ENCODE peak calls at places on chromosomes 5 and 9, in six cellular contexts. One of them, this sample, is unnamed.

GRCh38 chr5:127056896-127057295 is 16.4 kb downstream of the C5orf63 start:
- DNase-seq in HepG2: no peak
- DNase-seq in neuronal stem cell: no peak
- DNase-seq in right lobe of liver: no peak
- DNase-seq in CD8-positive, alpha-beta T cell: no peak
- DNase-seq in right atrium auricular region: no peak
- DNase-seq in this sample: no peak

GRCh38 chr5:140239461-140239860 is 63.4 kb downstream of the PFDN1 start:
- DNase-seq in right atrium auricular region: no peak
- DNase-seq in HepG2: no peak
- DNase-seq in neuronal stem cell: no peak
- DNase-seq in CD8-positive, alpha-beta T cell: no peak
- DNase-seq in right lobe of liver: no peak
- DNase-seq in this sample: no peak

GRCh38 chr9:130658893-130659698 is 5.3 kb upstream of the PRDM12 start:
- DNase-seq in right atrium auricular region: no peak
- DNase-seq in right lobe of liver: no peak
- DNase-seq in HepG2: no peak
- DNase-seq in CD8-positive, alpha-beta T cell: no peak
- DNase-seq in neuronal stem cell: no peak
- DNase-seq in this sample: no peak

GRCh38 chr5:6162175-6162574 is 216.2 kb downstream of the MED10 start:
- DNase-seq in right atrium auricular region: no peak
- DNase-seq in HepG2: peak
- DNase-seq in CD8-positive, alpha-beta T cell: no peak
- DNase-seq in right lobe of liver: no peak
- DNase-seq in neuronal stem cell: no peak
- DNase-seq in this sample: no peak

GRCh38 chr9:136773386-136774044 is 9.2 kb upstream of the LCN15 start:
- DNase-seq in CD8-positive, alpha-beta T cell: no peak
- DNase-seq in right atrium auricular region: no peak
- DNase-seq in neuronal stem cell: no peak
- DNase-seq in right lobe of liver: no peak
- DNase-seq in HepG2: peak
- DNase-seq in this sample: peak

GRCh38 chr5:150763023-150763793 is 4.4 kb upstream of the DCTN4 start:
- DNase-seq in right lobe of liver: peak
- DNase-seq in HepG2: peak
- DNase-seq in neuronal stem cell: no peak
- DNase-seq in right atrium auricular region: peak
- DNase-seq in CD8-positive, alpha-beta T cell: no peak
- DNase-seq in this sample: no peak

GRCh38 chr9:79357620-79358019 is 214.1 kb upstream of the TLE4 start:
- DNase-seq in right atrium auricular region: no peak
- DNase-seq in neuronal stem cell: no peak
- DNase-seq in HepG2: no peak
- DNase-seq in CD8-positive, alpha-beta T cell: no peak
- DNase-seq in right lobe of liver: no peak
- DNase-seq in this sample: no peak

GRCh38 chr9:22005083-22005699 is 3.9 kb downstream of the CDKN2B start:
- DNase-seq in right atrium auricular region: no peak
- DNase-seq in neuronal stem cell: no peak
- DNase-seq in CD8-positive, alpha-beta T cell: no peak
- DNase-seq in HepG2: no peak
- DNase-seq in right lobe of liver: no peak
- DNase-seq in this sample: no peak

GRCh38 chr9:108662090-108662875 is 193.5 kb downstream of the ACTL7B start:
- DNase-seq in right atrium auricular region: no peak
- DNase-seq in neuronal stem cell: no peak
- DNase-seq in HepG2: no peak
- DNase-seq in right lobe of liver: no peak
- DNase-seq in CD8-positive, alpha-beta T cell: no peak
- DNase-seq in this sample: no peak

GRCh38 chr5:179411161-179411841 is 66.0 kb upstream of the ADAMTS2 start:
- DNase-seq in right lobe of liver: no peak
- DNase-seq in CD8-positive, alpha-beta T cell: no peak
- DNase-seq in neuronal stem cell: no peak
- DNase-seq in right atrium auricular region: peak
- DNase-seq in HepG2: no peak
- DNase-seq in this sample: no peak

GRCh38 chr5:96751203-96752169 is 56.3 kb downstream of the ERAP1 start:
- DNase-seq in neuronal stem cell: no peak
- DNase-seq in HepG2: no peak
- DNase-seq in right lobe of liver: no peak
- DNase-seq in right atrium auricular region: no peak
- DNase-seq in CD8-positive, alpha-beta T cell: no peak
- DNase-seq in this sample: no peak

GRCh38 chr5:43661102-43661501 is 58.1 kb downstream of the NNT start:
- DNase-seq in right atrium auricular region: no peak
- DNase-seq in right lobe of liver: no peak
- DNase-seq in HepG2: peak
- DNase-seq in CD8-positive, alpha-beta T cell: no peak
- DNase-seq in neuronal stem cell: peak
- DNase-seq in this sample: no peak

GRCh38 chr5:125342938-125343401 is 596.5 kb upstream of the ZNF608 start:
- DNase-seq in right lobe of liver: no peak
- DNase-seq in neuronal stem cell: no peak
- DNase-seq in HepG2: no peak
- DNase-seq in CD8-positive, alpha-beta T cell: no peak
- DNase-seq in right atrium auricular region: no peak
- DNase-seq in this sample: no peak

GRCh38 chr9:114307323-114308250 is 15.3 kb upstream of the ORM1 start:
- DNase-seq in HepG2: no peak
- DNase-seq in right atrium auricular region: no peak
- DNase-seq in neuronal stem cell: no peak
- DNase-seq in right lobe of liver: no peak
- DNase-seq in CD8-positive, alpha-beta T cell: no peak
- DNase-seq in this sample: no peak

GRCh38 chr9:16817002-16817401 is 53.5 kb downstream of the BNC2 start:
- DNase-seq in right lobe of liver: no peak
- DNase-seq in HepG2: no peak
- DNase-seq in CD8-positive, alpha-beta T cell: no peak
- DNase-seq in neuronal stem cell: no peak
- DNase-seq in right atrium auricular region: no peak
- DNase-seq in this sample: no peak

GRCh38 chr9:94719878-94720277 is 6.6 kb upstream of the AOPEP start:
- DNase-seq in neuronal stem cell: no peak
- DNase-seq in right lobe of liver: no peak
- DNase-seq in right atrium auricular region: no peak
- DNase-seq in HepG2: no peak
- DNase-seq in CD8-positive, alpha-beta T cell: no peak
- DNase-seq in this sample: no peak

GRCh38 chr5:1808466-1808865 is 7.3 kb downstream of the NDUFS6 start:
- DNase-seq in right atrium auricular region: no peak
- DNase-seq in right lobe of liver: no peak
- DNase-seq in CD8-positive, alpha-beta T cell: no peak
- DNase-seq in HepG2: no peak
- DNase-seq in neuronal stem cell: no peak
- DNase-seq in this sample: no peak

GRCh38 chr5:1077026-1077425 is 34.8 kb downstream of the SLC12A7 start:
- DNase-seq in neuronal stem cell: no peak
- DNase-seq in right lobe of liver: no peak
- DNase-seq in CD8-positive, alpha-beta T cell: no peak
- DNase-seq in right atrium auricular region: no peak
- DNase-seq in HepG2: no peak
- DNase-seq in this sample: no peak

GRCh38 chr5:79561525-79561893 is 47.6 kb upstream of the HOMER1 start:
- DNase-seq in HepG2: no peak
- DNase-seq in right lobe of liver: no peak
- DNase-seq in neuronal stem cell: no peak
- DNase-seq in right atrium auricular region: no peak
- DNase-seq in CD8-positive, alpha-beta T cell: no peak
- DNase-seq in this sample: no peak

GRCh38 chr9:94949330-94949729 is 222.8 kb downstream of the AOPEP start:
- DNase-seq in right atrium auricular region: no peak
- DNase-seq in HepG2: no peak
- DNase-seq in neuronal stem cell: no peak
- DNase-seq in CD8-positive, alpha-beta T cell: no peak
- DNase-seq in right lobe of liver: no peak
- DNase-seq in this sample: no peak

DNA sequence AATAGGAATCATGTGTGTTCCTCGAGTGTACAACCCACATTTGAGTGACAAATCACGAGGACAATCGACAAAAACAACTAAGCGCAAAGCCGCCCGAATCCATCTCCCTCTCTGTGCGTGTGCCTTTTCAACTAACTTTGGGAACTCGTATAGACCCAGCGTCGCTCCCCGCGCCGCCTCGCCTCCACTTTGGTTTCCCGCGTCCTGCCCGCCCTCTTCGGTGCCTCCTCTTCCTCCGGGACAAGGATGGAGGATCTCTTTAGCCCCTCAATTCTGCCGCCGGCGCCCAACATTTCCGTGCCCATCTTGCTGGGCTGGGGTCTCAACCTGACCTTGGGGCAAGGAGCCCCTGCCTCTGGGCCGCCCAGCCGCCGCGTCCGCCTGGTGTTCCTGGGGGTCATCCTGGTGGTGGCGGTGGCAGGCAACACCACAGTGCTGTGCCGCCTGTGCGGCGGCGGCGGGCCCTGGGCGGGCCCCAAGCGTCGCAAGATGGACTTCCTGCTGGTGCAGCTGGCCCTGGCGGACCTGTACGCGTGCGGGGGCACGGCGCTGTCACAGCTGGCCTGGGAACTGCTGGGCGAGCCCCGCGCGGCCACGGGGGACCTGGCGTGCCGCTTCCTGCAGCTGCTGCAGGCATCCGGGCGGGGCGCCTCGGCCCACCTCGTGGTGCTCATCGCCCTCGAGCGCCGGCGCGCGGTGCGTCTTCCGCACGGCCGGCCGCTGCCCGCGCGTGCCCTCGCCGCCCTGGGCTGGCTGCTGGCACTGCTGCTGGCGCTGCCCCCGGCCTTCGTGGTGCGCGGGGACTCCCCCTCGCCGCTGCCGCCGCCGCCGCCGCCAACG is at the start of gene GPR150:
- DNase-seq in CD8-positive, alpha-beta T cell: peak
- DNase-seq in neuronal stem cell: peak
- DNase-seq in right atrium auricular region: no peak
- DNase-seq in HepG2: peak
- DNase-seq in right lobe of liver: peak
- DNase-seq in this sample: peak
- H3K4me3 ChIP-seq in CD8-positive, alpha-beta T cell: peak
- H3K4me3 ChIP-seq in neuronal stem cell: peak
- H3K4me3 ChIP-seq in right atrium auricular region: peak
- H3K4me3 ChIP-seq in HepG2: peak
- H3K4me3 ChIP-seq in right lobe of liver: peak
- H3K4me3 ChIP-seq in this sample: peak

GRCh38 chr5:40682431-40683017 is 2.8 kb downstream of the PTGER4 start:
- DNase-seq in HepG2: no peak
- DNase-seq in right atrium auricular region: no peak
- DNase-seq in CD8-positive, alpha-beta T cell: no peak
- DNase-seq in right lobe of liver: no peak
- DNase-seq in neuronal stem cell: no peak
- DNase-seq in this sample: no peak

GRCh38 chr5:40681351-40682311 is 1.9 kb downstream of the PTGER4 start:
- DNase-seq in HepG2: no peak
- DNase-seq in CD8-positive, alpha-beta T cell: no peak
- DNase-seq in right lobe of liver: peak
- DNase-seq in neuronal stem cell: no peak
- DNase-seq in right atrium auricular region: no peak
- DNase-seq in this sample: peak

GRCh38 chr5:40680741-40681350 is 1.1 kb downstream of the PTGER4 start:
- DNase-seq in HepG2: no peak
- DNase-seq in neuronal stem cell: no peak
- DNase-seq in CD8-positive, alpha-beta T cell: peak
- DNase-seq in right lobe of liver: peak
- DNase-seq in right atrium auricular region: no peak
- DNase-seq in this sample: peak

GRCh38 chr5:40685191-40685590 is 5.5 kb downstream of the PTGER4 start:
- DNase-seq in HepG2: no peak
- DNase-seq in right atrium auricular region: no peak
- DNase-seq in neuronal stem cell: no peak
- DNase-seq in right lobe of liver: no peak
- DNase-seq in CD8-positive, alpha-beta T cell: no peak
- DNase-seq in this sample: no peak

DNA sequence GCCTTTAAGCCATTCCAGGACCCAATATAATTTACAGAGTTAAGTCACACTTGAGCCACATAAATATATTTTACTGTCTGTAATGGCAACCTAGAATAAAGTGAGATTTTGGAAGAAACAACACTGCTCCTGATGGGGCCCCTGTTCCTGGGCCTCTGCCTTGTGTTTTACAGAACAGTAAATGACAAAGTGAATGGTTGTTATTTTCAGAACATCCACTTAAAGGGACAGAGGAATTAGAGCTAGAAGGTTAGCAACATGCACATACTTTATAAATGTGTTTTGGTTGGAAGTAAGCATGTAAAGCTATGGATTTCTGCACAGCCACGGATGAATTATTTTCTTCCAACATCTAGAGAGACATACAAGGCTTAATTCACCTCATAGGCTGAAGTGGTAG is 3.6 kb downstream of the PTGER4 start:
- DNase-seq in HepG2: no peak
- DNase-seq in right lobe of liver: no peak
- DNase-seq in CD8-positive, alpha-beta T cell: no peak
- DNase-seq in neuronal stem cell: no peak
- DNase-seq in right atrium auricular region: no peak
- DNase-seq in this sample: no peak
- H3K4me3 ChIP-seq in HepG2: no peak
- H3K4me3 ChIP-seq in right lobe of liver: peak
- H3K4me3 ChIP-seq in CD8-positive, alpha-beta T cell: peak
- H3K4me3 ChIP-seq in neuronal stem cell: no peak
- H3K4me3 ChIP-seq in right atrium auricular region: peak
- H3K4me3 ChIP-seq in this sample: no peak

GRCh38 chr9:88268886-88269285 is 119.4 kb upstream of the SPIN1 start:
- DNase-seq in right atrium auricular region: no peak
- DNase-seq in HepG2: no peak
- DNase-seq in CD8-positive, alpha-beta T cell: no peak
- DNase-seq in neuronal stem cell: no peak
- DNase-seq in right lobe of liver: no peak
- DNase-seq in this sample: no peak

GRCh38 chr9:88270398-88270797 is 117.8 kb upstream of the SPIN1 start:
- DNase-seq in CD8-positive, alpha-beta T cell: no peak
- DNase-seq in right lobe of liver: no peak
- DNase-seq in neuronal stem cell: no peak
- DNase-seq in right atrium auricular region: no peak
- DNase-seq in HepG2: no peak
- DNase-seq in this sample: no peak

GRCh38 chr9:88267283-88267682 is 121.0 kb upstream of the SPIN1 start:
- DNase-seq in HepG2: peak
- DNase-seq in CD8-positive, alpha-beta T cell: no peak
- DNase-seq in neuronal stem cell: no peak
- DNase-seq in right lobe of liver: no peak
- DNase-seq in right atrium auricular region: no peak
- DNase-seq in this sample: no peak

DNA sequence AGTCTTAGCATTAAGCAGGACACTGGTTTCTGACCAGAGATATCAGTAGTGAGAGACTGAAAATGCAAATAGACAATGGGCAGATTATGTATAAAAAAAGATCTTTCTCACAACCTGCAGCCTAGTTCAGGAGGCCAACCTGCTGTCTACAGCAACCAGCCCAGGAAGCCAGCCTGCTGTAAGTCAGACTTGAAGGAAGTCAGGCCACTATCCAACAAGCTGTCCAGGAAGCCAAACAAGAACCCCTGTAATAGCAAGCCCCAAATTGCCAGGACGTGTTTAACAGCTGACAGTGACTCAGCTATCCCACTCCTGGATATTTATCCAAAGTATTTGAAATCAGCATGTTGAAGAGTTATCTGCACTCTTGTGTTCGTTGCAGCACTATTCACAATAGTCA is 121.8 kb upstream of the SPIN1 start:
- DNase-seq in right lobe of liver: no peak
- DNase-seq in right atrium auricular region: no peak
- DNase-seq in HepG2: no peak
- DNase-seq in neuronal stem cell: no peak
- DNase-seq in CD8-positive, alpha-beta T cell: no peak
- DNase-seq in this sample: no peak
- H3K4me3 ChIP-seq in right lobe of liver: no peak
- H3K4me3 ChIP-seq in right atrium auricular region: no peak
- H3K4me3 ChIP-seq in HepG2: no peak
- H3K4me3 ChIP-seq in neuronal stem cell: no peak
- H3K4me3 ChIP-seq in CD8-positive, alpha-beta T cell: no peak
- H3K4me3 ChIP-seq in this sample: no peak

GRCh38 chr9:121743441-121744001 is 92.1 kb downstream of the DAB2IP start:
- DNase-seq in HepG2: peak
- DNase-seq in CD8-positive, alpha-beta T cell: no peak
- DNase-seq in right lobe of liver: peak
- DNase-seq in neuronal stem cell: peak
- DNase-seq in right atrium auricular region: peak
- DNase-seq in this sample: peak
- H3K4me3 ChIP-seq in HepG2: peak
- H3K4me3 ChIP-seq in CD8-positive, alpha-beta T cell: no peak
- H3K4me3 ChIP-seq in right lobe of liver: peak
- H3K4me3 ChIP-seq in neuronal stem cell: peak
- H3K4me3 ChIP-seq in right atrium auricular region: peak
- H3K4me3 ChIP-seq in this sample: no peak